ENCODE peak calls at places on chromosomes 4 and X, in nine cellular contexts. One of them, this sample, is unnamed. For H3K4me1, the result is how much of the 10 kb centered on the place peaks cover.

GRCh38 chr4:40651280-40651679 is 21.6 kb upstream of the RBM47 start:
- DNase-seq in CD4-positive, CD25-positive, alpha-beta regulatory T cell: no peak
- DNase-seq in psoas muscle: no peak
- DNase-seq in suprapubic skin: no peak
- DNase-seq in left ventricle myocardium inferior: no peak
- DNase-seq in stomach: no peak
- DNase-seq in sigmoid colon: no peak
- DNase-seq in A549: no peak
- DNase-seq in upper lobe of right lung: no peak
- DNase-seq in this sample: no peak

GRCh38 chr4:110503588-110504435 is 27.9 kb downstream of the ENPEP start:
- DNase-seq in CD4-positive, CD25-positive, alpha-beta regulatory T cell: no peak
- DNase-seq in psoas muscle: no peak
- DNase-seq in suprapubic skin: no peak
- DNase-seq in left ventricle myocardium inferior: peak
- DNase-seq in stomach: no peak
- DNase-seq in sigmoid colon: no peak
- DNase-seq in A549: no peak
- DNase-seq in upper lobe of right lung: no peak
- DNase-seq in this sample: peak

GRCh38 chr4:8744083-8744805 is 127.4 kb downstream of the HMX1 start:
- DNase-seq in CD4-positive, CD25-positive, alpha-beta regulatory T cell: no peak
- DNase-seq in psoas muscle: peak
- DNase-seq in suprapubic skin: no peak
- DNase-seq in left ventricle myocardium inferior: no peak
- DNase-seq in stomach: no peak
- DNase-seq in sigmoid colon: peak
- DNase-seq in A549: peak
- DNase-seq in upper lobe of right lung: peak
- DNase-seq in this sample: no peak

GRCh38 chr4:180462116-180462515 is 1781.1 kb upstream of the TENM3 start:
- DNase-seq in CD4-positive, CD25-positive, alpha-beta regulatory T cell: no peak
- DNase-seq in psoas muscle: no peak
- DNase-seq in suprapubic skin: no peak
- DNase-seq in left ventricle myocardium inferior: no peak
- DNase-seq in stomach: no peak
- DNase-seq in sigmoid colon: no peak
- DNase-seq in A549: no peak
- DNase-seq in upper lobe of right lung: no peak
- DNase-seq in this sample: no peak

GRCh38 chr4:182643801-182644311 is 273.3 kb downstream of the DCTD start:
- DNase-seq in CD4-positive, CD25-positive, alpha-beta regulatory T cell: no peak
- DNase-seq in psoas muscle: no peak
- DNase-seq in suprapubic skin: no peak
- DNase-seq in left ventricle myocardium inferior: peak
- DNase-seq in stomach: no peak
- DNase-seq in sigmoid colon: no peak
- DNase-seq in A549: no peak
- DNase-seq in upper lobe of right lung: no peak
- DNase-seq in this sample: no peak

GRCh38 chr4:23888421-23889319 is 1.2 kb downstream of the PPARGC1A start:
- DNase-seq in CD4-positive, CD25-positive, alpha-beta regulatory T cell: no peak
- DNase-seq in psoas muscle: no peak
- DNase-seq in suprapubic skin: no peak
- DNase-seq in left ventricle myocardium inferior: no peak
- DNase-seq in stomach: no peak
- DNase-seq in sigmoid colon: peak
- DNase-seq in A549: no peak
- DNase-seq in upper lobe of right lung: no peak
- DNase-seq in this sample: no peak

GRCh38 chr4:156865391-156865790 is 106.2 kb downstream of the PDGFC start:
- DNase-seq in CD4-positive, CD25-positive, alpha-beta regulatory T cell: no peak
- DNase-seq in psoas muscle: no peak
- DNase-seq in suprapubic skin: no peak
- DNase-seq in left ventricle myocardium inferior: no peak
- DNase-seq in stomach: no peak
- DNase-seq in sigmoid colon: no peak
- DNase-seq in A549: no peak
- DNase-seq in upper lobe of right lung: no peak
- DNase-seq in this sample: no peak

GRCh38 chrX:24245201-24245600 is 68.7 kb downstream of the SUPT20HL2 start:
- DNase-seq in CD4-positive, CD25-positive, alpha-beta regulatory T cell: no peak
- DNase-seq in psoas muscle: no peak
- DNase-seq in suprapubic skin: no peak
- DNase-seq in left ventricle myocardium inferior: no peak
- DNase-seq in stomach: no peak
- DNase-seq in sigmoid colon: no peak
- DNase-seq in A549: peak
- DNase-seq in upper lobe of right lung: no peak
- DNase-seq in this sample: no peak

GRCh38 chr4:150236626-150237025 is 158.4 kb downstream of the DCLK2 start:
- DNase-seq in CD4-positive, CD25-positive, alpha-beta regulatory T cell: no peak
- DNase-seq in psoas muscle: no peak
- DNase-seq in suprapubic skin: no peak
- DNase-seq in left ventricle myocardium inferior: no peak
- DNase-seq in stomach: no peak
- DNase-seq in sigmoid colon: no peak
- DNase-seq in A549: no peak
- DNase-seq in upper lobe of right lung: no peak
- DNase-seq in this sample: no peak

GRCh38 chrX:153537526-153538295 is 20.3 kb downstream of the ATP2B3 start:
- DNase-seq in CD4-positive, CD25-positive, alpha-beta regulatory T cell: no peak
- DNase-seq in psoas muscle: no peak
- DNase-seq in suprapubic skin: no peak
- DNase-seq in left ventricle myocardium inferior: no peak
- DNase-seq in stomach: no peak
- DNase-seq in sigmoid colon: no peak
- DNase-seq in A549: no peak
- DNase-seq in upper lobe of right lung: no peak
- DNase-seq in this sample: no peak

GRCh38 chr4:144579411-144580020 is 66.4 kb upstream of the HHIP start:
- DNase-seq in CD4-positive, CD25-positive, alpha-beta regulatory T cell: no peak
- DNase-seq in psoas muscle: no peak
- DNase-seq in suprapubic skin: no peak
- DNase-seq in left ventricle myocardium inferior: no peak
- DNase-seq in stomach: no peak
- DNase-seq in sigmoid colon: no peak
- DNase-seq in A549: no peak
- DNase-seq in upper lobe of right lung: no peak
- DNase-seq in this sample: no peak

GRCh38 chrX:23327104-23327503 is 7.5 kb upstream of the PTCHD1 start:
- DNase-seq in CD4-positive, CD25-positive, alpha-beta regulatory T cell: no peak
- DNase-seq in psoas muscle: no peak
- DNase-seq in suprapubic skin: no peak
- DNase-seq in left ventricle myocardium inferior: no peak
- DNase-seq in stomach: no peak
- DNase-seq in sigmoid colon: no peak
- DNase-seq in A549: no peak
- DNase-seq in upper lobe of right lung: no peak
- DNase-seq in this sample: no peak

GRCh38 chrX:154369453-154370299 is 4.8 kb downstream of the FLNA start:
- DNase-seq in CD4-positive, CD25-positive, alpha-beta regulatory T cell: peak
- DNase-seq in psoas muscle: peak
- DNase-seq in suprapubic skin: no peak
- DNase-seq in left ventricle myocardium inferior: peak
- DNase-seq in stomach: no peak
- DNase-seq in sigmoid colon: peak
- DNase-seq in A549: peak
- DNase-seq in upper lobe of right lung: peak
- DNase-seq in this sample: peak

GRCh38 chr4:188147176-188147575 is 7.9 kb downstream of the TRIML1 start:
- DNase-seq in CD4-positive, CD25-positive, alpha-beta regulatory T cell: no peak
- DNase-seq in psoas muscle: no peak
- DNase-seq in suprapubic skin: no peak
- DNase-seq in left ventricle myocardium inferior: no peak
- DNase-seq in stomach: no peak
- DNase-seq in sigmoid colon: no peak
- DNase-seq in A549: no peak
- DNase-seq in upper lobe of right lung: no peak
- DNase-seq in this sample: no peak

GRCh38 chrX:137427061-137427778 is 138.7 kb upstream of the ZIC3 start:
- DNase-seq in CD4-positive, CD25-positive, alpha-beta regulatory T cell: no peak
- DNase-seq in psoas muscle: no peak
- DNase-seq in suprapubic skin: no peak
- DNase-seq in left ventricle myocardium inferior: no peak
- DNase-seq in stomach: no peak
- DNase-seq in sigmoid colon: no peak
- DNase-seq in A549: no peak
- DNase-seq in upper lobe of right lung: no peak
- DNase-seq in this sample: no peak

GRCh38 chr4:171814545-171814944 is 1.3 kb downstream of the GALNTL6 start:
- DNase-seq in CD4-positive, CD25-positive, alpha-beta regulatory T cell: no peak
- DNase-seq in psoas muscle: no peak
- DNase-seq in suprapubic skin: no peak
- DNase-seq in left ventricle myocardium inferior: no peak
- DNase-seq in stomach: no peak
- DNase-seq in sigmoid colon: no peak
- DNase-seq in A549: no peak
- DNase-seq in upper lobe of right lung: no peak
- DNase-seq in this sample: no peak

GRCh38 chr4:151169223-151169622 is 69.8 kb downstream of the RPS3A start:
- DNase-seq in CD4-positive, CD25-positive, alpha-beta regulatory T cell: no peak
- DNase-seq in psoas muscle: peak
- DNase-seq in suprapubic skin: peak
- DNase-seq in left ventricle myocardium inferior: peak
- DNase-seq in stomach: peak
- DNase-seq in sigmoid colon: peak
- DNase-seq in A549: no peak
- DNase-seq in upper lobe of right lung: no peak
- DNase-seq in this sample: no peak

GRCh38 chrX:103584606-103585005 is 709 bp upstream of the TCEAL4 start:
- DNase-seq in CD4-positive, CD25-positive, alpha-beta regulatory T cell: no peak
- DNase-seq in psoas muscle: no peak
- DNase-seq in suprapubic skin: no peak
- DNase-seq in left ventricle myocardium inferior: no peak
- DNase-seq in stomach: no peak
- DNase-seq in sigmoid colon: no peak
- DNase-seq in A549: no peak
- DNase-seq in upper lobe of right lung: no peak
- DNase-seq in this sample: no peak

GRCh38 chrX:136147966-136148365 is 633 bp downstream of the FHL1 start:
- DNase-seq in CD4-positive, CD25-positive, alpha-beta regulatory T cell: no peak
- DNase-seq in psoas muscle: peak
- DNase-seq in suprapubic skin: peak
- DNase-seq in left ventricle myocardium inferior: no peak
- DNase-seq in stomach: no peak
- DNase-seq in sigmoid colon: peak
- DNase-seq in A549: no peak
- DNase-seq in upper lobe of right lung: no peak
- DNase-seq in this sample: no peak

DNA sequence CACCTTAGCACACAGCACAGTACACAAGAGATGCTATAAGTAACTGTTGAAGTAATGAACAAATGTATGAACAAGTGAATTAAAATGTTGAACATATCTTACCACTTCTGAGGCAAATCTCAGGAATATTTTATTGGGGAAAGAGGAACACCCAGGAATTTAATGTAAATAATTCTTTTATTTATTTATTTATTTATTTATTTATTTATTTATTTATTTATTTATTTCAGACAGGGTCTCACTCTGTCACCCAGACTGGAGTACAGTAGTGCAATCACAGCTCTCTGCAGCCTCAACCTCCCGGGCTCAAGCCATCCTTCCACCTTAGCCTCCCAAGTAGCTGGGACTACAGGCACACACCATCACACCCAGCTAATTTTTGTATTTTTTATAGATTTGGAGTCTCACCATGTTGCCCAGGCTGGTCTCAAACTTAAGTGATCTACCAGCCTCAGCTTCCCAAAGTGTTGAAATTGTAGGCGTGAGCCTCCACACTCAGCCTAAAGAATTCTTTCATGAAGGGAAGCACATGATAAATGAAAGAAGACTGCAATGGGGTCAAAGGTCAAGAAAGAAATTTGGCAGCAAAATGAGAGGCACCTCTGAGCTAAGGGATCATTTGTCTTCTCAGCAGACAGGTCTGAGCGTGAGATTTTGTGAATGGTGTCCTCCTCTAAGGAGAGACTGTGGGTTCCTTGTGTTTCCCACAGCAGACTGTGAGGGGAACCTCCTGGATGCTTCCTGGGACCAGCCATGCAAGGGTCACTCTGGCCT is 57.7 kb upstream of the EGFL6 start:
- DNase-seq in CD4-positive, CD25-positive, alpha-beta regulatory T cell: no peak
- DNase-seq in psoas muscle: no peak
- DNase-seq in suprapubic skin: no peak
- DNase-seq in left ventricle myocardium inferior: no peak
- DNase-seq in stomach: no peak
- DNase-seq in sigmoid colon: no peak
- DNase-seq in A549: no peak
- DNase-seq in upper lobe of right lung: no peak
- DNase-seq in this sample: no peak
- H3K4me1 ChIP-seq in CD4-positive, CD25-positive, alpha-beta regulatory T cell: under half
- H3K4me1 ChIP-seq in psoas muscle: under half
- H3K4me1 ChIP-seq in suprapubic skin: under half
- H3K4me1 ChIP-seq in left ventricle myocardium inferior: under half
- H3K4me1 ChIP-seq in stomach: under half
- H3K4me1 ChIP-seq in sigmoid colon: under half
- H3K4me1 ChIP-seq in A549: under half
- H3K4me1 ChIP-seq in upper lobe of right lung: under half
- H3K4me1 ChIP-seq in this sample: under half

GRCh38 chr4:85700362-85700761 is 225.4 kb downstream of the ARHGAP24 start:
- DNase-seq in CD4-positive, CD25-positive, alpha-beta regulatory T cell: no peak
- DNase-seq in psoas muscle: no peak
- DNase-seq in suprapubic skin: no peak
- DNase-seq in left ventricle myocardium inferior: no peak
- DNase-seq in stomach: no peak
- DNase-seq in sigmoid colon: no peak
- DNase-seq in A549: no peak
- DNase-seq in upper lobe of right lung: no peak
- DNase-seq in this sample: no peak
- H3K4me1 ChIP-seq in CD4-positive, CD25-positive, alpha-beta regulatory T cell: under half
- H3K4me1 ChIP-seq in psoas muscle: under half
- H3K4me1 ChIP-seq in suprapubic skin: under half
- H3K4me1 ChIP-seq in left ventricle myocardium inferior: under half
- H3K4me1 ChIP-seq in stomach: under half
- H3K4me1 ChIP-seq in sigmoid colon: under half
- H3K4me1 ChIP-seq in A549: under half
- H3K4me1 ChIP-seq in upper lobe of right lung: under half
- H3K4me1 ChIP-seq in this sample: under half

GRCh38 chr4:147860960-147861359 is 129.1 kb downstream of the ARHGAP10 start:
- DNase-seq in CD4-positive, CD25-positive, alpha-beta regulatory T cell: no peak
- DNase-seq in psoas muscle: peak
- DNase-seq in suprapubic skin: no peak
- DNase-seq in left ventricle myocardium inferior: no peak
- DNase-seq in stomach: no peak
- DNase-seq in sigmoid colon: peak
- DNase-seq in A549: no peak
- DNase-seq in upper lobe of right lung: no peak
- DNase-seq in this sample: no peak
- H3K4me1 ChIP-seq in CD4-positive, CD25-positive, alpha-beta regulatory T cell: under half
- H3K4me1 ChIP-seq in psoas muscle: under half
- H3K4me1 ChIP-seq in suprapubic skin: under half
- H3K4me1 ChIP-seq in left ventricle myocardium inferior: half or more
- H3K4me1 ChIP-seq in stomach: half or more
- H3K4me1 ChIP-seq in sigmoid colon: half or more
- H3K4me1 ChIP-seq in A549: under half
- H3K4me1 ChIP-seq in upper lobe of right lung: under half
- H3K4me1 ChIP-seq in this sample: under half

DNA sequence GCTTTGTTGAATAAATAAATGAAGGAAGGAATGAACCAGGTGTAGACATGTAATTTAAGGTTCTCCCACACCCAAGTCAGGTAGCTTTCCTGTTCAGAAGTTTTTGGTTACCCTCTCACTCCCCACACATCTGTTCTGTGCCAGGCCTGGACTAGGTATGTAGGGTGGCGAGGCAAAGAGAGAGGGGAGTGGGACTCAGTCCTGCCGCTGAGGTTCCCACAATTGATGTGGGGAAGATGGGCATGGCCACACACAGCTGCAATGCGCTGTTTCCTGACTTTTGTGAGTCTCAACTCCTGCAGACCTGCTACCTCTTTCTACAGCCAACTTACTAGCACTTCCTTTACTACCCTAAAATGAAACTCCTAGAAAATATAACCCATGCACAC is 88.9 kb downstream of the RTL5 start:
- DNase-seq in CD4-positive, CD25-positive, alpha-beta regulatory T cell: no peak
- DNase-seq in psoas muscle: no peak
- DNase-seq in suprapubic skin: no peak
- DNase-seq in left ventricle myocardium inferior: no peak
- DNase-seq in stomach: no peak
- DNase-seq in sigmoid colon: no peak
- DNase-seq in A549: no peak
- DNase-seq in upper lobe of right lung: no peak
- DNase-seq in this sample: peak
- H3K4me1 ChIP-seq in CD4-positive, CD25-positive, alpha-beta regulatory T cell: under half
- H3K4me1 ChIP-seq in psoas muscle: under half
- H3K4me1 ChIP-seq in suprapubic skin: under half
- H3K4me1 ChIP-seq in left ventricle myocardium inferior: under half
- H3K4me1 ChIP-seq in stomach: under half
- H3K4me1 ChIP-seq in sigmoid colon: under half
- H3K4me1 ChIP-seq in A549: under half
- H3K4me1 ChIP-seq in upper lobe of right lung: under half
- H3K4me1 ChIP-seq in this sample: under half

This sample was measured in DND-41.